ENCODE peak calls at places on chromosomes 12 and 14, in four cellular contexts. A, C, B and R are unnamed samples.

GRCh38 chr14:74974364-74975058 is 19.1 kb upstream of the PGF start:
- DNase-seq in A (no peak), B (no peak), C (no peak), R (peak)

GRCh38 chr12:101648195-101648594 is 49.2 kb upstream of the CHPT1 start:
- DNase-seq in B (no peak), A (no peak), C (no peak), R (no peak)

GRCh38 chr12:105814283-105814682 is 324.5 kb downstream of the NUAK1 start:
- DNase-seq in C (no peak), A (no peak), B (no peak), R (no peak)

GRCh38 chr12:130859128-130859527 is 12.7 kb upstream of the RAN start:
- DNase-seq in A (no peak), B (no peak), C (no peak), R (no peak)

GRCh38 chr14:58882577-58883018 is 244.8 kb downstream of the DACT1 start:
- DNase-seq in C (no peak), A (no peak), B (no peak), R (peak)

GRCh38 chr12:94644141-94644575 is 6.2 kb downstream of the TMCC3 start:
- DNase-seq in B (peak), C (peak), A (peak), R (peak)

GRCh38 chr14:56491299-56492285 is 88.0 kb upstream of the TMEM260 start:
- DNase-seq in B (peak), A (peak), C (peak), R (peak)

GRCh38 chr14:90539996-90540395 is 143.2 kb downstream of the CALM1 start:
- DNase-seq in C (no peak), B (no peak), A (no peak), R (no peak)

GRCh38 chr14:58239259-58240210 is 5.1 kb upstream of the PSMA3 start:
- DNase-seq in B (no peak), A (peak), C (peak), R (peak)

GRCh38 chr12:46342562-46343033 is 30.0 kb downstream of the SLC38A2 start:
- DNase-seq in A (peak), B (no peak), C (peak), R (no peak)

GRCh38 chr12:34340534-34341361 is 318.5 kb downstream of the ALG10 start:
- DNase-seq in B (no peak), C (no peak), A (no peak), R (no peak)

GRCh38 chr12:119011231-119011630 is 29.9 kb downstream of the SRRM4 start:
- DNase-seq in C (no peak), B (no peak), A (no peak), R (no peak)

GRCh38 chr12:109963743-109964429 is 32.3 kb downstream of the GIT2 start:
- DNase-seq in B (no peak), A (no peak), C (peak), R (peak)

GRCh38 chr14:99568567-99569560 is 35.1 kb downstream of the CCDC85C start:
- DNase-seq in C (peak), A (peak), B (peak), R (peak)

GRCh38 chr14:78340250-78340649 is 170.1 kb downstream of the NRXN3 start:
- DNase-seq in C (no peak), A (no peak), B (no peak), R (no peak)

GRCh38 chr14:53325176-53325806 is 172.2 kb upstream of the DDHD1 start:
- DNase-seq in C (peak), B (no peak), A (peak), R (no peak)

GRCh38 chr12:75694891-75695290 is 183.5 kb upstream of the KRR1 start:
- DNase-seq in A (no peak), B (no peak), C (peak), R (no peak)

GRCh38 chr12:54526800-54527630 is 22.4 kb upstream of the PDE1B start:
- DNase-seq in B (no peak), A (peak), C (peak), R (peak)

GRCh38 chr12:70400124-70400523 is 34.0 kb downstream of the KCNMB4 start:
- DNase-seq in B (no peak), C (no peak), A (no peak), R (no peak)

GRCh38 chr14:85529803-85530574 is at the start of gene FLRT2:
- DNase-seq in B (no peak), C (peak), A (no peak), R (peak)

GRCh38 chr14:33709711-33710110 is 241.2 kb downstream of the EGLN3 start:
- DNase-seq in C (no peak), A (no peak), B (no peak), R (no peak)

GRCh38 chr12:46124848-46125619 is 134.7 kb upstream of the SCAF11 start:
- DNase-seq in C (peak), B (peak), A (peak), R (peak)